ENCODE peak calls at places on chromosomes 1 and 21, in four cellular contexts. S is activated CD8-positive, alpha-beta memory T cell treated with anti-CD3 and anti-CD28 coated beads for 1 hour; T is NCI-H1092 treated with DMSO at 0.1 percent for 48 hours; X is cardiac muscle cell. L is an unnamed sample.

GRCh38 chr1:180482425-180483275 is 19.7 kb downstream of the ACBD6 start:
- DNase-seq in T (peak), S (no peak), X (peak), L (peak)

GRCh38 chr1:50109647-50110075 is 941 bp downstream of the ELAVL4 start:
- DNase-seq in X (peak), T (peak), S (no peak), L (no peak)

GRCh38 chr21:30234643-30235042 is 18.7 kb upstream of the CLDN8 start:
- DNase-seq in S (no peak), X (peak), T (no peak), L (no peak)

GRCh38 chr21:35349378-35350080 is 300.4 kb upstream of the RUNX1 start:
- DNase-seq in T (no peak), X (peak), S (no peak), L (no peak)

GRCh38 chr1:175731581-175731980 is 11.8 kb downstream of the TNR start:
- DNase-seq in T (no peak), X (no peak), S (no peak), L (no peak)

GRCh38 chr1:193190096-193190744 is 3.8 kb upstream of the B3GALT2 start:
- DNase-seq in X (peak), S (no peak), T (no peak), L (no peak)

GRCh38 chr21:34242973-34243372 is 120.8 kb upstream of the KCNE2 start:
- DNase-seq in S (no peak), X (no peak), T (no peak), L (no peak)

GRCh38 chr1:234780112-234780511 is 170.1 kb upstream of the IRF2BP2 start:
- DNase-seq in S (no peak), X (no peak), T (no peak), L (no peak)

GRCh38 chr21:33101300-33102005 is 31.5 kb downstream of the OLIG1 start:
- DNase-seq in X (no peak), S (no peak), T (no peak), L (no peak)

GRCh38 chr1:165284471-165284870 is 72.0 kb downstream of the LMX1A start:
- DNase-seq in X (no peak), S (no peak), T (peak), L (no peak)

GRCh38 chr21:37829447-37829846 is 86.8 kb downstream of the KCNJ6 start:
- DNase-seq in X (peak), T (no peak), S (no peak), L (no peak)

GRCh38 chr1:3227372-3227704 is 158.3 kb downstream of the PRDM16 start:
- DNase-seq in X (no peak), S (no peak), T (no peak), L (no peak)

GRCh38 chr21:39159342-39160063 is 23.7 kb downstream of the PSMG1 start:
- DNase-seq in X (peak), S (no peak), T (no peak), L (no peak)

GRCh38 chr1:154342836-154343472 is 17.6 kb downstream of the ATP8B2 start:
- DNase-seq in S (peak), T (no peak), X (no peak), L (peak)

GRCh38 chr1:16090076-16090826 is 16.8 kb upstream of the FAM131C start:
- DNase-seq in T (no peak), S (no peak), X (no peak), L (no peak)

GRCh38 chr1:201637282-201638076 is 98.6 kb downstream of the NAV1 start:
- DNase-seq in X (peak), S (no peak), T (no peak), L (no peak)

GRCh38 chr1:58732087-58732486 is 32.2 kb upstream of the MYSM1 start:
- DNase-seq in T (no peak), X (peak), S (no peak), L (no peak)

GRCh38 chr1:154990276-154990675 is 3.1 kb upstream of the LENEP start:
- DNase-seq in X (no peak), T (no peak), S (no peak), L (no peak)

GRCh38 chr1:27406354-27406665 is 13.9 kb downstream of the GPR3 start:
- DNase-seq in T (peak), S (no peak), X (no peak), L (no peak)